ENCODE peak calls at places on chromosome 13, in seven cellular contexts. One of them, this sample, is unnamed.

GRCh38 chr13:80180745-80181144 is 160.2 kb downstream of the SPRY2 start:
- DNase-seq in H9: no peak
- DNase-seq in IMR-90: no peak
- DNase-seq in H1: no peak
- DNase-seq in mesenchymal stem cell: no peak
- DNase-seq in neuronal stem cell: no peak
- DNase-seq in trophoblast cell: no peak
- DNase-seq in this sample: no peak

GRCh38 chr13:75762967-75763366 is 126.8 kb downstream of the LMO7 start:
- DNase-seq in H9: no peak
- DNase-seq in IMR-90: no peak
- DNase-seq in H1: no peak
- DNase-seq in mesenchymal stem cell: no peak
- DNase-seq in neuronal stem cell: no peak
- DNase-seq in trophoblast cell: no peak
- DNase-seq in this sample: no peak

GRCh38 chr13:66565261-66565660 is 664.9 kb downstream of the PCDH9 start:
- DNase-seq in H9: no peak
- DNase-seq in IMR-90: no peak
- DNase-seq in H1: no peak
- DNase-seq in mesenchymal stem cell: no peak
- DNase-seq in neuronal stem cell: no peak
- DNase-seq in trophoblast cell: no peak
- DNase-seq in this sample: no peak

GRCh38 chr13:99062593-99062992 is 84.7 kb upstream of the DOCK9 start:
- DNase-seq in H9: no peak
- DNase-seq in IMR-90: peak
- DNase-seq in H1: no peak
- DNase-seq in mesenchymal stem cell: no peak
- DNase-seq in neuronal stem cell: no peak
- DNase-seq in trophoblast cell: no peak
- DNase-seq in this sample: no peak

GRCh38 chr13:52804202-52804641 is 44.2 kb downstream of the PCDH8 start:
- DNase-seq in H9: no peak
- DNase-seq in IMR-90: no peak
- DNase-seq in H1: no peak
- DNase-seq in mesenchymal stem cell: no peak
- DNase-seq in neuronal stem cell: no peak
- DNase-seq in trophoblast cell: no peak
- DNase-seq in this sample: no peak

GRCh38 chr13:79541426-79542049 is 60.6 kb downstream of the NDFIP2 start:
- DNase-seq in H9: no peak
- DNase-seq in IMR-90: peak
- DNase-seq in H1: no peak
- DNase-seq in mesenchymal stem cell: peak
- DNase-seq in neuronal stem cell: peak
- DNase-seq in trophoblast cell: peak
- DNase-seq in this sample: peak

GRCh38 chr13:106580551-106580950 is 12.6 kb upstream of the ARGLU1 start:
- DNase-seq in H9: no peak
- DNase-seq in IMR-90: no peak
- DNase-seq in H1: no peak
- DNase-seq in mesenchymal stem cell: no peak
- DNase-seq in neuronal stem cell: no peak
- DNase-seq in trophoblast cell: no peak
- DNase-seq in this sample: no peak

GRCh38 chr13:26983533-26984315 is 187.9 kb downstream of the USP12 start:
- DNase-seq in H9: no peak
- DNase-seq in IMR-90: no peak
- DNase-seq in H1: no peak
- DNase-seq in mesenchymal stem cell: peak
- DNase-seq in neuronal stem cell: no peak
- DNase-seq in trophoblast cell: peak
- DNase-seq in this sample: no peak

GRCh38 chr13:19685034-19685433 is 51.6 kb downstream of the MPHOSPH8 start:
- DNase-seq in H9: no peak
- DNase-seq in IMR-90: no peak
- DNase-seq in H1: no peak
- DNase-seq in mesenchymal stem cell: no peak
- DNase-seq in neuronal stem cell: no peak
- DNase-seq in trophoblast cell: no peak
- DNase-seq in this sample: no peak

GRCh38 chr13:84655677-84656076 is 773.4 kb upstream of the SLITRK1 start:
- DNase-seq in H9: no peak
- DNase-seq in IMR-90: peak
- DNase-seq in H1: no peak
- DNase-seq in mesenchymal stem cell: no peak
- DNase-seq in neuronal stem cell: no peak
- DNase-seq in trophoblast cell: no peak
- DNase-seq in this sample: peak

GRCh38 chr13:65613004-65613403 is 1617.1 kb downstream of the PCDH9 start:
- DNase-seq in H9: peak
- DNase-seq in IMR-90: no peak
- DNase-seq in H1: no peak
- DNase-seq in mesenchymal stem cell: no peak
- DNase-seq in neuronal stem cell: no peak
- DNase-seq in trophoblast cell: no peak
- DNase-seq in this sample: peak

GRCh38 chr13:19845758-19846157 is 17.7 kb downstream of the ZMYM5 start:
- DNase-seq in H9: no peak
- DNase-seq in IMR-90: peak
- DNase-seq in H1: no peak
- DNase-seq in mesenchymal stem cell: peak
- DNase-seq in neuronal stem cell: no peak
- DNase-seq in trophoblast cell: peak
- DNase-seq in this sample: peak

GRCh38 chr13:65966991-65967451 is 1263.1 kb downstream of the PCDH9 start:
- DNase-seq in H9: peak
- DNase-seq in IMR-90: peak
- DNase-seq in H1: peak
- DNase-seq in mesenchymal stem cell: peak
- DNase-seq in neuronal stem cell: no peak
- DNase-seq in trophoblast cell: peak
- DNase-seq in this sample: peak

GRCh38 chr13:42260885-42261654 is 10.9 kb upstream of the AKAP11 start:
- DNase-seq in H9: no peak
- DNase-seq in IMR-90: no peak
- DNase-seq in H1: no peak
- DNase-seq in mesenchymal stem cell: no peak
- DNase-seq in neuronal stem cell: no peak
- DNase-seq in trophoblast cell: no peak
- DNase-seq in this sample: no peak

GRCh38 chr13:107124129-107124718 is 556.3 kb upstream of the ARGLU1 start:
- DNase-seq in H9: no peak
- DNase-seq in IMR-90: peak
- DNase-seq in H1: no peak
- DNase-seq in mesenchymal stem cell: peak
- DNase-seq in neuronal stem cell: peak
- DNase-seq in trophoblast cell: peak
- DNase-seq in this sample: peak

GRCh38 chr13:48405865-48406264 is 7.0 kb downstream of the LPAR6 start:
- DNase-seq in H9: no peak
- DNase-seq in IMR-90: peak
- DNase-seq in H1: no peak
- DNase-seq in mesenchymal stem cell: peak
- DNase-seq in neuronal stem cell: no peak
- DNase-seq in trophoblast cell: peak
- DNase-seq in this sample: no peak

GRCh38 chr13:38421590-38422560 is 72.2 kb downstream of the UFM1 start:
- DNase-seq in H9: no peak
- DNase-seq in IMR-90: peak
- DNase-seq in H1: no peak
- DNase-seq in mesenchymal stem cell: no peak
- DNase-seq in neuronal stem cell: no peak
- DNase-seq in trophoblast cell: peak
- DNase-seq in this sample: no peak

GRCh38 chr13:95636853-95637252 is 7.7 kb downstream of the DZIP1 start:
- DNase-seq in H9: no peak
- DNase-seq in IMR-90: no peak
- DNase-seq in H1: no peak
- DNase-seq in mesenchymal stem cell: no peak
- DNase-seq in neuronal stem cell: no peak
- DNase-seq in trophoblast cell: no peak
- DNase-seq in this sample: no peak

GRCh38 chr13:97231118-97231831 is 9.1 kb downstream of the MBNL2 start:
- DNase-seq in H9: no peak
- DNase-seq in IMR-90: no peak
- DNase-seq in H1: no peak
- DNase-seq in mesenchymal stem cell: no peak
- DNase-seq in neuronal stem cell: no peak
- DNase-seq in trophoblast cell: no peak
- DNase-seq in this sample: no peak

GRCh38 chr13:109345433-109345941 is 440.9 kb downstream of the IRS2 start:
- DNase-seq in H9: no peak
- DNase-seq in IMR-90: peak
- DNase-seq in H1: no peak
- DNase-seq in mesenchymal stem cell: peak
- DNase-seq in neuronal stem cell: no peak
- DNase-seq in trophoblast cell: no peak
- DNase-seq in this sample: no peak

GRCh38 chr13:31947105-31947504 is 84.5 kb upstream of the FRY start:
- DNase-seq in H9: no peak
- DNase-seq in IMR-90: no peak
- DNase-seq in H1: no peak
- DNase-seq in mesenchymal stem cell: peak
- DNase-seq in neuronal stem cell: no peak
- DNase-seq in trophoblast cell: no peak
- DNase-seq in this sample: peak

GRCh38 chr13:44218501-44219240 is 155.0 kb upstream of the SERP2 start:
- DNase-seq in H9: no peak
- DNase-seq in IMR-90: no peak
- DNase-seq in H1: no peak
- DNase-seq in mesenchymal stem cell: no peak
- DNase-seq in neuronal stem cell: no peak
- DNase-seq in trophoblast cell: no peak
- DNase-seq in this sample: no peak

GRCh38 chr13:110331362-110331761 is 24.3 kb downstream of the COL4A2 start:
- DNase-seq in H9: no peak
- DNase-seq in IMR-90: peak
- DNase-seq in H1: no peak
- DNase-seq in mesenchymal stem cell: no peak
- DNase-seq in neuronal stem cell: no peak
- DNase-seq in trophoblast cell: no peak
- DNase-seq in this sample: no peak

GRCh38 chr13:75345191-75345590 is 136.8 kb downstream of the TBC1D4 start:
- DNase-seq in H9: no peak
- DNase-seq in IMR-90: peak
- DNase-seq in H1: no peak
- DNase-seq in mesenchymal stem cell: no peak
- DNase-seq in neuronal stem cell: no peak
- DNase-seq in trophoblast cell: no peak
- DNase-seq in this sample: no peak

GRCh38 chr13:81012031-81012430 is 671.1 kb upstream of the SPRY2 start:
- DNase-seq in H9: no peak
- DNase-seq in IMR-90: no peak
- DNase-seq in H1: no peak
- DNase-seq in mesenchymal stem cell: no peak
- DNase-seq in neuronal stem cell: no peak
- DNase-seq in trophoblast cell: no peak
- DNase-seq in this sample: peak

GRCh38 chr13:25725104-25725503 is 326.7 kb downstream of the SHISA2 start:
- DNase-seq in H9: no peak
- DNase-seq in IMR-90: no peak
- DNase-seq in H1: no peak
- DNase-seq in mesenchymal stem cell: no peak
- DNase-seq in neuronal stem cell: no peak
- DNase-seq in trophoblast cell: no peak
- DNase-seq in this sample: peak

GRCh38 chr13:25727776-25728175 is 324.0 kb downstream of the SHISA2 start:
- DNase-seq in H9: no peak
- DNase-seq in IMR-90: no peak
- DNase-seq in H1: no peak
- DNase-seq in mesenchymal stem cell: no peak
- DNase-seq in neuronal stem cell: no peak
- DNase-seq in trophoblast cell: no peak
- DNase-seq in this sample: no peak

GRCh38 chr13:25731037-25731436 is 320.8 kb downstream of the SHISA2 start:
- DNase-seq in H9: no peak
- DNase-seq in IMR-90: no peak
- DNase-seq in H1: no peak
- DNase-seq in mesenchymal stem cell: no peak
- DNase-seq in neuronal stem cell: no peak
- DNase-seq in trophoblast cell: no peak
- DNase-seq in this sample: no peak

GRCh38 chr13:25729201-25729600 is 322.6 kb downstream of the SHISA2 start:
- DNase-seq in H9: no peak
- DNase-seq in IMR-90: no peak
- DNase-seq in H1: no peak
- DNase-seq in mesenchymal stem cell: no peak
- DNase-seq in neuronal stem cell: no peak
- DNase-seq in trophoblast cell: peak
- DNase-seq in this sample: no peak

DNA sequence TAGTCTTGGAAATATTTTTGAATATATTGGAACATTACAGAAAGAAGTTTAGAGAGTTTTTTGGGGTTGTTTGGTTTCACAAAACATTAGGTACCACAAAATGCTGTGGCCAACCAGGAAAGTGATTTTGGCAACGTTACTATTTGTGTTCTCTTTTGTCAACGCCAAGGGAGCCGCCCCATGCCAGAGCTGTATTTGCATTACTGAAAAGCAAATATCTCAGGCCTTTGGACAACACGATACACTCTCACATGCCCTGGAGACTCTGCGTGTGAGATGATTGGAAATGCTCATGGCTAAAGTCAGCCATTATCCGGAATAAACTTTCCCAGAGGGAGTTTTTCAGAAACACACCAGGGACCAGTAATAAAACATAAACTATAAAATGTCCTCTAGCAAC is 324.6 kb downstream of the SHISA2 start:
- DNase-seq in H9: no peak
- DNase-seq in IMR-90: no peak
- DNase-seq in H1: no peak
- DNase-seq in mesenchymal stem cell: no peak
- DNase-seq in neuronal stem cell: no peak
- DNase-seq in trophoblast cell: no peak
- DNase-seq in this sample: no peak
- H3K23ac ChIP-seq in H9: no peak
- H3K23ac ChIP-seq in IMR-90: no peak
- H3K23ac ChIP-seq in H1: no peak
- H3K23ac ChIP-seq in mesenchymal stem cell: no peak
- H3K23ac ChIP-seq in neuronal stem cell: no peak
- H3K23ac ChIP-seq in trophoblast cell: no peak
- H3K23ac ChIP-seq in this sample: no peak

GRCh38 chr13:46134961-46135522 is 30.2 kb upstream of the CPB2 start:
- DNase-seq in H9: peak
- DNase-seq in IMR-90: peak
- DNase-seq in H1: no peak
- DNase-seq in mesenchymal stem cell: no peak
- DNase-seq in neuronal stem cell: no peak
- DNase-seq in trophoblast cell: peak
- DNase-seq in this sample: peak
- H2BK5ac ChIP-seq in H9: no peak
- H2BK5ac ChIP-seq in IMR-90: no peak
- H2BK5ac ChIP-seq in H1: no peak
- H2BK5ac ChIP-seq in mesenchymal stem cell: no peak
- H2BK5ac ChIP-seq in neuronal stem cell: no peak
- H2BK5ac ChIP-seq in trophoblast cell: peak
- H2BK5ac ChIP-seq in this sample: no peak

GRCh38 chr13:94181461-94182107 is 297.9 kb downstream of the DCT start:
- DNase-seq in H9: no peak
- DNase-seq in IMR-90: no peak
- DNase-seq in H1: no peak
- DNase-seq in mesenchymal stem cell: no peak
- DNase-seq in neuronal stem cell: no peak
- DNase-seq in trophoblast cell: no peak
- DNase-seq in this sample: no peak
- H3K23ac ChIP-seq in H9: no peak
- H3K23ac ChIP-seq in IMR-90: no peak
- H3K23ac ChIP-seq in H1: no peak
- H3K23ac ChIP-seq in mesenchymal stem cell: no peak
- H3K23ac ChIP-seq in neuronal stem cell: no peak
- H3K23ac ChIP-seq in trophoblast cell: no peak
- H3K23ac ChIP-seq in this sample: no peak

GRCh38 chr13:76875256-76875655 is 10.9 kb downstream of the KCTD12 start:
- DNase-seq in H9: no peak
- DNase-seq in IMR-90: no peak
- DNase-seq in H1: no peak
- DNase-seq in mesenchymal stem cell: no peak
- DNase-seq in neuronal stem cell: no peak
- DNase-seq in trophoblast cell: no peak
- DNase-seq in this sample: no peak
- H2BK5ac ChIP-seq in H9: no peak
- H2BK5ac ChIP-seq in IMR-90: no peak
- H2BK5ac ChIP-seq in H1: no peak
- H2BK5ac ChIP-seq in mesenchymal stem cell: no peak
- H2BK5ac ChIP-seq in neuronal stem cell: no peak
- H2BK5ac ChIP-seq in trophoblast cell: no peak
- H2BK5ac ChIP-seq in this sample: no peak